ENCODE peak calls at places on chromosome 13, in eight cellular contexts. One of them, this sample, is unnamed.

GRCh38 chr13:100976993-100977392 is 302.4 kb upstream of the TMTC4 start:
- DNase-seq in heart left ventricle: no peak
- DNase-seq in CD8-positive, alpha-beta T cell: no peak
- DNase-seq in astrocyte of the spinal cord: no peak
- DNase-seq in upper lobe of right lung: no peak
- DNase-seq in coronary artery: no peak
- DNase-seq in body of pancreas: no peak
- DNase-seq in choroid plexus epithelial cell: peak
- DNase-seq in this sample: no peak

GRCh38 chr13:60398949-60399589 is 2.0 kb downstream of the TDRD3 start:
- DNase-seq in heart left ventricle: no peak
- DNase-seq in CD8-positive, alpha-beta T cell: no peak
- DNase-seq in astrocyte of the spinal cord: peak
- DNase-seq in upper lobe of right lung: no peak
- DNase-seq in coronary artery: no peak
- DNase-seq in body of pancreas: peak
- DNase-seq in choroid plexus epithelial cell: peak
- DNase-seq in this sample: no peak

GRCh38 chr13:64154514-64154913 is 2738.9 kb upstream of the PCDH20 start:
- DNase-seq in heart left ventricle: no peak
- DNase-seq in CD8-positive, alpha-beta T cell: no peak
- DNase-seq in astrocyte of the spinal cord: peak
- DNase-seq in upper lobe of right lung: no peak
- DNase-seq in coronary artery: no peak
- DNase-seq in body of pancreas: no peak
- DNase-seq in choroid plexus epithelial cell: peak
- DNase-seq in this sample: no peak

GRCh38 chr13:40549500-40550094 is 116.8 kb downstream of the FOXO1 start:
- DNase-seq in heart left ventricle: no peak
- DNase-seq in CD8-positive, alpha-beta T cell: no peak
- DNase-seq in astrocyte of the spinal cord: peak
- DNase-seq in upper lobe of right lung: no peak
- DNase-seq in coronary artery: no peak
- DNase-seq in body of pancreas: no peak
- DNase-seq in choroid plexus epithelial cell: no peak
- DNase-seq in this sample: no peak

GRCh38 chr13:33676045-33676699 is 141.8 kb upstream of the RFC3 start:
- DNase-seq in heart left ventricle: no peak
- DNase-seq in CD8-positive, alpha-beta T cell: no peak
- DNase-seq in astrocyte of the spinal cord: peak
- DNase-seq in upper lobe of right lung: no peak
- DNase-seq in coronary artery: no peak
- DNase-seq in body of pancreas: peak
- DNase-seq in choroid plexus epithelial cell: peak
- DNase-seq in this sample: no peak

GRCh38 chr13:43663474-43664090 is 123.2 kb downstream of the ENOX1 start:
- DNase-seq in heart left ventricle: no peak
- DNase-seq in CD8-positive, alpha-beta T cell: no peak
- DNase-seq in astrocyte of the spinal cord: peak
- DNase-seq in upper lobe of right lung: no peak
- DNase-seq in coronary artery: no peak
- DNase-seq in body of pancreas: no peak
- DNase-seq in choroid plexus epithelial cell: peak
- DNase-seq in this sample: no peak

GRCh38 chr13:30109471-30110135 is 197.7 kb downstream of the KATNAL1 start:
- DNase-seq in heart left ventricle: no peak
- DNase-seq in CD8-positive, alpha-beta T cell: no peak
- DNase-seq in astrocyte of the spinal cord: no peak
- DNase-seq in upper lobe of right lung: no peak
- DNase-seq in coronary artery: no peak
- DNase-seq in body of pancreas: no peak
- DNase-seq in choroid plexus epithelial cell: no peak
- DNase-seq in this sample: no peak

GRCh38 chr13:73141292-73141771 is 82.5 kb downstream of the KLF5 start:
- DNase-seq in heart left ventricle: no peak
- DNase-seq in CD8-positive, alpha-beta T cell: no peak
- DNase-seq in astrocyte of the spinal cord: peak
- DNase-seq in upper lobe of right lung: no peak
- DNase-seq in coronary artery: no peak
- DNase-seq in body of pancreas: peak
- DNase-seq in choroid plexus epithelial cell: peak
- DNase-seq in this sample: no peak

GRCh38 chr13:25633108-25633507 is 261.3 kb downstream of the ATP8A2 start:
- DNase-seq in heart left ventricle: no peak
- DNase-seq in CD8-positive, alpha-beta T cell: no peak
- DNase-seq in astrocyte of the spinal cord: peak
- DNase-seq in upper lobe of right lung: no peak
- DNase-seq in coronary artery: no peak
- DNase-seq in body of pancreas: no peak
- DNase-seq in choroid plexus epithelial cell: peak
- DNase-seq in this sample: no peak

GRCh38 chr13:25541434-25542123 is 169.8 kb downstream of the ATP8A2 start:
- DNase-seq in heart left ventricle: no peak
- DNase-seq in CD8-positive, alpha-beta T cell: no peak
- DNase-seq in astrocyte of the spinal cord: no peak
- DNase-seq in upper lobe of right lung: no peak
- DNase-seq in coronary artery: no peak
- DNase-seq in body of pancreas: no peak
- DNase-seq in choroid plexus epithelial cell: no peak
- DNase-seq in this sample: no peak

GRCh38 chr13:47503468-47503867 is 497.6 kb downstream of the SUCLA2 start:
- DNase-seq in heart left ventricle: no peak
- DNase-seq in CD8-positive, alpha-beta T cell: no peak
- DNase-seq in astrocyte of the spinal cord: no peak
- DNase-seq in upper lobe of right lung: no peak
- DNase-seq in coronary artery: no peak
- DNase-seq in body of pancreas: no peak
- DNase-seq in choroid plexus epithelial cell: no peak
- DNase-seq in this sample: no peak

GRCh38 chr13:65892859-65893258 is 1337.3 kb downstream of the PCDH9 start:
- DNase-seq in heart left ventricle: no peak
- DNase-seq in CD8-positive, alpha-beta T cell: no peak
- DNase-seq in astrocyte of the spinal cord: no peak
- DNase-seq in upper lobe of right lung: no peak
- DNase-seq in coronary artery: no peak
- DNase-seq in body of pancreas: no peak
- DNase-seq in choroid plexus epithelial cell: no peak
- DNase-seq in this sample: no peak

GRCh38 chr13:63436288-63436687 is 2020.6 kb upstream of the PCDH20 start:
- DNase-seq in heart left ventricle: no peak
- DNase-seq in CD8-positive, alpha-beta T cell: no peak
- DNase-seq in astrocyte of the spinal cord: no peak
- DNase-seq in upper lobe of right lung: no peak
- DNase-seq in coronary artery: no peak
- DNase-seq in body of pancreas: no peak
- DNase-seq in choroid plexus epithelial cell: no peak
- DNase-seq in this sample: no peak

GRCh38 chr13:46712524-46712923 is 84.4 kb downstream of the ESD start:
- DNase-seq in heart left ventricle: no peak
- DNase-seq in CD8-positive, alpha-beta T cell: no peak
- DNase-seq in astrocyte of the spinal cord: no peak
- DNase-seq in upper lobe of right lung: no peak
- DNase-seq in coronary artery: no peak
- DNase-seq in body of pancreas: no peak
- DNase-seq in choroid plexus epithelial cell: peak
- DNase-seq in this sample: no peak

GRCh38 chr13:87052731-87053130 is 618.4 kb upstream of the SLITRK5 start:
- DNase-seq in heart left ventricle: no peak
- DNase-seq in CD8-positive, alpha-beta T cell: no peak
- DNase-seq in astrocyte of the spinal cord: peak
- DNase-seq in upper lobe of right lung: no peak
- DNase-seq in coronary artery: no peak
- DNase-seq in body of pancreas: no peak
- DNase-seq in choroid plexus epithelial cell: no peak
- DNase-seq in this sample: no peak
- TF ChIP-seq CTCF in heart left ventricle: no peak
- TF ChIP-seq CTCF in CD8-positive, alpha-beta T cell: no peak
- TF ChIP-seq CTCF in astrocyte of the spinal cord: no peak
- TF ChIP-seq CTCF in upper lobe of right lung: no peak
- TF ChIP-seq CTCF in coronary artery: no peak
- TF ChIP-seq CTCF in body of pancreas: no peak
- TF ChIP-seq CTCF in choroid plexus epithelial cell: no peak
- TF ChIP-seq CTCF in this sample: no peak

GRCh38 chr13:105410602-105411001 is 1124.9 kb downstream of the EFNB2 start:
- DNase-seq in heart left ventricle: no peak
- DNase-seq in CD8-positive, alpha-beta T cell: no peak
- DNase-seq in astrocyte of the spinal cord: no peak
- DNase-seq in upper lobe of right lung: peak
- DNase-seq in coronary artery: no peak
- DNase-seq in body of pancreas: peak
- DNase-seq in choroid plexus epithelial cell: peak
- DNase-seq in this sample: no peak
- TF ChIP-seq CTCF in heart left ventricle: peak
- TF ChIP-seq CTCF in CD8-positive, alpha-beta T cell: no peak
- TF ChIP-seq CTCF in astrocyte of the spinal cord: peak
- TF ChIP-seq CTCF in upper lobe of right lung: peak
- TF ChIP-seq CTCF in coronary artery: peak
- TF ChIP-seq CTCF in body of pancreas: peak
- TF ChIP-seq CTCF in choroid plexus epithelial cell: peak
- TF ChIP-seq CTCF in this sample: peak

GRCh38 chr13:82477436-82477835 is 1404.8 kb downstream of the SLITRK1 start:
- DNase-seq in heart left ventricle: no peak
- DNase-seq in CD8-positive, alpha-beta T cell: no peak
- DNase-seq in astrocyte of the spinal cord: no peak
- DNase-seq in upper lobe of right lung: no peak
- DNase-seq in coronary artery: no peak
- DNase-seq in body of pancreas: no peak
- DNase-seq in choroid plexus epithelial cell: peak
- DNase-seq in this sample: no peak

DNA sequence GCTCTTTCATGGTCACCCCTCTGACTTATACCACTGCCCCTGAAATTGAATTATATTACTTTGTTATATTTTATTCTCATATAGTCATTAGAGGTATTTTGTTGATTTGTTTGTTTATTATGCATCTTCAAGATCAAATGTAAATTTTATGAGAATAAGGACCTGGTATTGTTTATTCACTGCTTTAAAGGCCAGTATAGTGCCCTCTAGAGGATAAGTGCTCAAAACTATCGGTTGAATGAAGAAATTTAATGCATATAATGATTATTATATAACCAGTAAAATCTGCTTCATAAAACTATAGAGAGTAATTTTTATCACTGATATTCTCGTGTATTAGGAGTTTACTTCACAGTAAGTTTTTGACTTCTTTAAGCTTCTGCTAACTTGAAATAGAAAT is 1401.9 kb downstream of the SLITRK1 start:
- DNase-seq in heart left ventricle: no peak
- DNase-seq in CD8-positive, alpha-beta T cell: no peak
- DNase-seq in astrocyte of the spinal cord: no peak
- DNase-seq in upper lobe of right lung: no peak
- DNase-seq in coronary artery: no peak
- DNase-seq in body of pancreas: no peak
- DNase-seq in choroid plexus epithelial cell: peak
- DNase-seq in this sample: no peak
- TF ChIP-seq CTCF in heart left ventricle: no peak
- TF ChIP-seq CTCF in CD8-positive, alpha-beta T cell: no peak
- TF ChIP-seq CTCF in astrocyte of the spinal cord: peak
- TF ChIP-seq CTCF in upper lobe of right lung: no peak
- TF ChIP-seq CTCF in coronary artery: no peak
- TF ChIP-seq CTCF in body of pancreas: no peak
- TF ChIP-seq CTCF in choroid plexus epithelial cell: peak
- TF ChIP-seq CTCF in this sample: no peak

GRCh38 chr13:110134801-110135200 is 172.2 kb downstream of the COL4A1 start:
- DNase-seq in heart left ventricle: peak
- DNase-seq in CD8-positive, alpha-beta T cell: no peak
- DNase-seq in astrocyte of the spinal cord: peak
- DNase-seq in upper lobe of right lung: no peak
- DNase-seq in coronary artery: peak
- DNase-seq in body of pancreas: no peak
- DNase-seq in choroid plexus epithelial cell: peak
- DNase-seq in this sample: no peak
- TF ChIP-seq CTCF in heart left ventricle: no peak
- TF ChIP-seq CTCF in CD8-positive, alpha-beta T cell: no peak
- TF ChIP-seq CTCF in astrocyte of the spinal cord: no peak
- TF ChIP-seq CTCF in upper lobe of right lung: no peak
- TF ChIP-seq CTCF in coronary artery: no peak
- TF ChIP-seq CTCF in body of pancreas: no peak
- TF ChIP-seq CTCF in choroid plexus epithelial cell: no peak
- TF ChIP-seq CTCF in this sample: no peak

GRCh38 chr13:99585609-99586008 is 84.3 kb downstream of the TM9SF2 start:
- DNase-seq in heart left ventricle: no peak
- DNase-seq in CD8-positive, alpha-beta T cell: no peak
- DNase-seq in astrocyte of the spinal cord: no peak
- DNase-seq in upper lobe of right lung: no peak
- DNase-seq in coronary artery: no peak
- DNase-seq in body of pancreas: no peak
- DNase-seq in choroid plexus epithelial cell: peak
- DNase-seq in this sample: no peak

GRCh38 chr13:99590519-99591011 is 89.3 kb downstream of the TM9SF2 start:
- DNase-seq in heart left ventricle: no peak
- DNase-seq in CD8-positive, alpha-beta T cell: no peak
- DNase-seq in astrocyte of the spinal cord: peak
- DNase-seq in upper lobe of right lung: no peak
- DNase-seq in coronary artery: no peak
- DNase-seq in body of pancreas: no peak
- DNase-seq in choroid plexus epithelial cell: peak
- DNase-seq in this sample: no peak

GRCh38 chr13:99582511-99582910 is 81.2 kb downstream of the TM9SF2 start:
- DNase-seq in heart left ventricle: no peak
- DNase-seq in CD8-positive, alpha-beta T cell: no peak
- DNase-seq in astrocyte of the spinal cord: no peak
- DNase-seq in upper lobe of right lung: no peak
- DNase-seq in coronary artery: no peak
- DNase-seq in body of pancreas: no peak
- DNase-seq in choroid plexus epithelial cell: no peak
- DNase-seq in this sample: no peak

GRCh38 chr13:99589575-99589974 is 88.3 kb downstream of the TM9SF2 start:
- DNase-seq in heart left ventricle: no peak
- DNase-seq in CD8-positive, alpha-beta T cell: no peak
- DNase-seq in astrocyte of the spinal cord: no peak
- DNase-seq in upper lobe of right lung: no peak
- DNase-seq in coronary artery: no peak
- DNase-seq in body of pancreas: no peak
- DNase-seq in choroid plexus epithelial cell: no peak
- DNase-seq in this sample: no peak

GRCh38 chr13:99587893-99588606 is 86.8 kb downstream of the TM9SF2 start:
- DNase-seq in heart left ventricle: no peak
- DNase-seq in CD8-positive, alpha-beta T cell: no peak
- DNase-seq in astrocyte of the spinal cord: no peak
- DNase-seq in upper lobe of right lung: no peak
- DNase-seq in coronary artery: no peak
- DNase-seq in body of pancreas: no peak
- DNase-seq in choroid plexus epithelial cell: no peak
- DNase-seq in this sample: no peak
- TF ChIP-seq CTCF in heart left ventricle: no peak
- TF ChIP-seq CTCF in CD8-positive, alpha-beta T cell: no peak
- TF ChIP-seq CTCF in astrocyte of the spinal cord: no peak
- TF ChIP-seq CTCF in upper lobe of right lung: no peak
- TF ChIP-seq CTCF in coronary artery: no peak
- TF ChIP-seq CTCF in body of pancreas: no peak
- TF ChIP-seq CTCF in choroid plexus epithelial cell: no peak
- TF ChIP-seq CTCF in this sample: no peak

GRCh38 chr13:57583529-57583928 is 48.0 kb upstream of the PCDH17 start:
- DNase-seq in heart left ventricle: no peak
- DNase-seq in CD8-positive, alpha-beta T cell: no peak
- DNase-seq in astrocyte of the spinal cord: no peak
- DNase-seq in upper lobe of right lung: no peak
- DNase-seq in coronary artery: no peak
- DNase-seq in body of pancreas: no peak
- DNase-seq in choroid plexus epithelial cell: no peak
- DNase-seq in this sample: no peak
- TF ChIP-seq CTCF in heart left ventricle: no peak
- TF ChIP-seq CTCF in CD8-positive, alpha-beta T cell: no peak
- TF ChIP-seq CTCF in astrocyte of the spinal cord: no peak
- TF ChIP-seq CTCF in upper lobe of right lung: no peak
- TF ChIP-seq CTCF in coronary artery: no peak
- TF ChIP-seq CTCF in body of pancreas: no peak
- TF ChIP-seq CTCF in choroid plexus epithelial cell: no peak
- TF ChIP-seq CTCF in this sample: no peak

This sample was measured in GM10248.